ENCODE peak calls at places on chromosomes 2 and 18, in seven cellular contexts. D is breast epithelium, B is Peyer's patch, L is A549, C is tibial artery, W is T-helper 17 cell, Q is SK-N-MC. H is an unnamed sample. For H3K9me3, the result is how much of the 10 kb centered on the place peaks cover.

GRCh38 chr2:196258407-196258806 is 87.0 kb upstream of the STK17B start:
- DNase-seq in D (no peak), B (no peak), L (no peak), C (no peak), W (no peak), Q (no peak), H (no peak)

GRCh38 chr2:25313711-25314513 is 27.8 kb downstream of the DNMT3A start:
- DNase-seq in D (no peak), B (no peak), L (no peak), C (no peak), W (no peak), Q (no peak), H (no peak)

GRCh38 chr2:195489101-195489500 is 167.9 kb upstream of the SLC39A10 start:
- DNase-seq in D (no peak), B (no peak), L (no peak), C (no peak), W (no peak), Q (no peak), H (no peak)

GRCh38 chr18:23822590-23823385 is 133.5 kb downstream of the LAMA3 start:
- DNase-seq in D (no peak), B (no peak), L (no peak), C (no peak), W (no peak), Q (no peak), H (no peak)

GRCh38 chr2:205972113-205972512 is 113.9 kb downstream of the INO80D start:
- DNase-seq in D (no peak), B (no peak), L (no peak), C (no peak), W (no peak), Q (no peak), H (no peak)

GRCh38 chr2:95345415-95346235 is 48.5 kb downstream of the KCNIP3 start:
- DNase-seq in D (peak), B (peak), L (peak), C (peak), W (no peak), Q (no peak), H (peak)

GRCh38 chr2:169479257-169480078 is at the start of gene BBS5:
- DNase-seq in D (peak), B (peak), L (peak), C (peak), W (peak), Q (peak), H (peak)

GRCh38 chr18:51537487-51537886 is 340.0 kb upstream of the MEX3C start:
- DNase-seq in D (no peak), B (no peak), L (peak), C (no peak), W (no peak), Q (no peak), H (no peak)

GRCh38 chr2:192500550-192501200 is 305.9 kb upstream of the TMEFF2 start:
- DNase-seq in D (no peak), B (no peak), L (peak), C (no peak), W (no peak), Q (no peak), H (no peak)

GRCh38 chr2:224774735-224775134 is 58.6 kb upstream of the CCDC195 start:
- DNase-seq in D (no peak), B (no peak), L (no peak), C (no peak), W (no peak), Q (no peak), H (no peak)

GRCh38 chr2:172735646-172736418 is at the start of gene RAPGEF4:
- DNase-seq in D (no peak), B (no peak), L (no peak), C (no peak), W (no peak), Q (no peak), H (peak)

GRCh38 chr2:3222636-3223035 is 155.0 kb downstream of the EIPR1 start:
- DNase-seq in D (peak), B (no peak), L (peak), C (no peak), W (peak), Q (no peak), H (peak)

GRCh38 chr18:23401400-23402347 is 51.4 kb upstream of the RIOK3 start:
- DNase-seq in D (no peak), B (peak), L (peak), C (no peak), W (no peak), Q (no peak), H (no peak)

GRCh38 chr18:24831871-24832665 is 371.6 kb downstream of the HRH4 start:
- DNase-seq in D (no peak), B (no peak), L (no peak), C (no peak), W (no peak), Q (no peak), H (no peak)

GRCh38 chr18:75341897-75342296 is 85.6 kb downstream of the SMIM21 start:
- DNase-seq in D (no peak), B (no peak), L (no peak), C (no peak), W (no peak), Q (no peak), H (no peak)

GRCh38 chr18:76209597-76209996 is 285.4 kb downstream of the ZNF516 start:
- DNase-seq in D (no peak), B (no peak), L (no peak), C (no peak), W (no peak), Q (no peak), H (no peak)

GRCh38 chr2:240494194-240494793 is 58.8 kb downstream of the GPC1 start:
- DNase-seq in D (no peak), B (no peak), L (no peak), C (no peak), W (no peak), Q (no peak), H (no peak)
- H3K9me3 ChIP-seq in D (under half), B (under half), L (under half), C (under half), W (under half), Q (under half), H (under half)

DNA sequence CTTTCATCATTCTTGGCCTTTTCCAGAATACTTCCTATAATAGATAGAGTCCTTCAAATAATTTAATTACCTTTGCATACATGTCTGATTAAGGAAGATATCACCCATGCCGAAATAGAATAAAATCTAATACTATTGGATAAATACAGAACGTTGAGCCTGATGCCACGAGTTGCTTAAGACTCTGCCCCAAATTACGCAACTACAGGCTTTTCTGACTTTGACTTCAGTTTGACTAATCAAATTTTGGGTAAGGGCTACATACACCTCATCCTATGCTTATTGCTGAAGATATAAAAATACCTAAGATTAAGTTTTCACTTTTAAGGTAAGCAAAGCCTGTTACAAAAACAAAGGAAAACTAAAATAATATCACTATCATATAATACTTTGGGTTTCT is 1065.1 kb upstream of the NRXN1 start:
- DNase-seq in D (no peak), B (no peak), L (no peak), C (no peak), W (no peak), Q (no peak), H (no peak)
- H3K9me3 ChIP-seq in D (under half), B (under half), L (under half), C (under half), W (under half), Q (under half), H (under half)

DNA sequence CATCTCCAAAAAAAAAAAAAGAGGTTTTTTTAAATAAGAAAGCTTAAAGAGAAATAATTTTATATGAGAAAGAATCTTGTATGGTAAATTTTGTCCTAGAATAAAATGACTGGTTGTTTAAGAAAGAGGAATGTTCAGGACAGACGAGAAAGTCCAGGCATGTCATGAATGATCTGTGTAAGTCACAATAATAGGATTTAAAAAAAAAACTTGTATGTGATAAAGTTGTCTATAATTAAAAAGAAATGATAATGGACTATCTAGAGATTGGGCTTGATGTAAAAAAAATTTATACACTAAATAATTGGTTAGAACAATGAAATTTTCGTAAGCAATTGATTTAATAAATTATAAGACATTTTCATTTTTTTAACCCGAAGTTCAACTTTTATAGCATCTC is 71.7 kb upstream of the ABCA12 start:
- DNase-seq in D (no peak), B (no peak), L (no peak), C (no peak), W (no peak), Q (no peak), H (no peak)
- H3K9me3 ChIP-seq in D (under half), B (under half), L (under half), C (under half), W (under half), Q (under half), H (under half)

DNA sequence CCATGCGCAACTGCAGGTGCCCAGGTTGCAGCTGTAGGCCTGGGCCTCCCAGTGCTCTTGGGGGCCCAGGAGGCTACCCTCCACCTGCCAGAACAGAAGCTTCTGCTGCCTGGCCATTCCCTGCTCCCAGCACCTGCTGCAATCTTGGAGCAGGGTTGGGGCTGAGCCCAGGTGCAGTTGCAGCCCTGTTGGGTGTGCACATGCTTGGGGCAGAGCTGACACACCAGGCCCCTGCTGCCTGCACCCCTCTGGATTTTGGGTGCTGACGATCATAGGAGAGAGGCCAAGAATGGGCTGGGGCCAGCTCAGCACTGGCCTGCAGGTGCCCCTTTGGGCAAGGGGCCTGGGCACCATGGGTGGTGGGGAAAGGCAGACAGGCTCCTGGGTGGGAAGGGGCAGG is 20.5 kb upstream of the SP140L start:
- DNase-seq in D (no peak), B (no peak), L (no peak), C (no peak), W (no peak), Q (no peak), H (no peak)
- H3K9me3 ChIP-seq in D (under half), B (under half), L (under half), C (under half), W (under half), Q (under half), H (under half)

GRCh38 chr18:78731423-78732032 is 248.1 kb upstream of the SALL3 start:
- DNase-seq in D (no peak), B (peak), L (no peak), C (peak), W (no peak), Q (no peak), H (no peak)

GRCh38 chr18:78732273-78733210 is 247.1 kb upstream of the SALL3 start:
- DNase-seq in D (no peak), B (no peak), L (no peak), C (peak), W (no peak), Q (no peak), H (no peak)

GRCh38 chr18:78728301-78729098 is 251.1 kb upstream of the SALL3 start:
- DNase-seq in D (no peak), B (no peak), L (no peak), C (peak), W (no peak), Q (no peak), H (no peak)

GRCh38 chr18:78729099-78729467 is 250.5 kb upstream of the SALL3 start:
- DNase-seq in D (no peak), B (no peak), L (no peak), C (peak), W (no peak), Q (no peak), H (no peak)

GRCh38 chr18:78730564-78731422 is 248.8 kb upstream of the SALL3 start:
- DNase-seq in D (no peak), B (no peak), L (no peak), C (peak), W (no peak), Q (no peak), H (no peak)
- H3K9me3 ChIP-seq in D (under half), B (under half), L (under half), C (under half), W (under half), Q (under half), H (under half)